ENCODE peak calls at places on chromosomes 2 and 18, in four cellular contexts. One of them, this sample, is unnamed.

GRCh38 chr18:47331641-47332040 is 80.2 kb upstream of the SKOR2 start:
- DNase-seq in H9: no peak
- DNase-seq in H1: no peak
- DNase-seq in IMR-90: no peak
- DNase-seq in this sample: no peak

GRCh38 chr2:103669579-103669978 is 907.7 kb downstream of the TMEM182 start:
- DNase-seq in H9: no peak
- DNase-seq in H1: no peak
- DNase-seq in IMR-90: no peak
- DNase-seq in this sample: no peak

GRCh38 chr2:240687741-240688562 is 3.7 kb upstream of the AQP12A start:
- DNase-seq in H9: peak; percentile 10
- DNase-seq in H1: peak; percentile 38
- DNase-seq in IMR-90: no peak
- DNase-seq in this sample: no peak

GRCh38 chr2:29367986-29368677 is 252.9 kb downstream of the CLIP4 start:
- DNase-seq in H9: no peak
- DNase-seq in H1: no peak
- DNase-seq in IMR-90: no peak
- DNase-seq in this sample: no peak

GRCh38 chr2:208713066-208713465 is 306.5 kb downstream of the PTH2R start:
- DNase-seq in H9: no peak
- DNase-seq in H1: no peak
- DNase-seq in IMR-90: no peak
- DNase-seq in this sample: no peak

GRCh38 chr2:84697895-84698294 is 181.6 kb downstream of the DNAH6 start:
- DNase-seq in H9: no peak
- DNase-seq in H1: no peak
- DNase-seq in IMR-90: no peak
- DNase-seq in this sample: no peak

GRCh38 chr2:18651842-18652774 is 62.7 kb upstream of the NT5C1B start:
- DNase-seq in H9: no peak
- DNase-seq in H1: no peak
- DNase-seq in IMR-90: peak; percentile 57
- DNase-seq in this sample: no peak

GRCh38 chr2:128312411-128312810 is 6.3 kb downstream of the HS6ST1 start:
- DNase-seq in H9: no peak
- DNase-seq in H1: no peak
- DNase-seq in IMR-90: no peak
- DNase-seq in this sample: no peak

GRCh38 chr2:231110551-231110950 is 14.3 kb downstream of the HTR2B start:
- DNase-seq in H9: no peak
- DNase-seq in H1: no peak
- DNase-seq in IMR-90: peak; percentile 60
- DNase-seq in this sample: no peak

GRCh38 chr2:195337597-195337996 is 319.4 kb upstream of the SLC39A10 start:
- DNase-seq in H9: no peak
- DNase-seq in H1: no peak
- DNase-seq in IMR-90: no peak
- DNase-seq in this sample: no peak

GRCh38 chr2:126403039-126403666 is 252.8 kb upstream of the GYPC start:
- DNase-seq in H9: no peak
- DNase-seq in H1: no peak
- DNase-seq in IMR-90: no peak
- DNase-seq in this sample: no peak

GRCh38 chr2:190119257-190119656 is 56.7 kb upstream of the MSTN start:
- DNase-seq in H9: peak; percentile 82
- DNase-seq in H1: peak; percentile 72
- DNase-seq in IMR-90: no peak
- DNase-seq in this sample: no peak

GRCh38 chr2:102664439-102665042 is 45.2 kb downstream of the SLC9A2 start:
- DNase-seq in H9: no peak
- DNase-seq in H1: no peak
- DNase-seq in IMR-90: peak; percentile 6
- DNase-seq in this sample: no peak

GRCh38 chr2:233802132-233802815 is 24.1 kb downstream of the MROH2A start:
- DNase-seq in H9: no peak
- DNase-seq in H1: peak; percentile 6
- DNase-seq in IMR-90: no peak
- DNase-seq in this sample: no peak

GRCh38 chr2:207502799-207503198 is 27.0 kb upstream of the CREB1 start:
- DNase-seq in H9: no peak
- DNase-seq in H1: no peak
- DNase-seq in IMR-90: no peak
- DNase-seq in this sample: no peak

GRCh38 chr18:21672868-21673267 is 31.7 kb downstream of the ABHD3 start:
- DNase-seq in H9: no peak
- DNase-seq in H1: no peak
- DNase-seq in IMR-90: peak; percentile 76
- DNase-seq in this sample: no peak

GRCh38 chr2:150046211-150046610 is 441.3 kb downstream of the RND3 start:
- DNase-seq in H9: no peak
- DNase-seq in H1: no peak
- DNase-seq in IMR-90: peak; percentile 52
- DNase-seq in this sample: no peak

GRCh38 chr2:48711343-48711742 is 44.2 kb downstream of the LHCGR start:
- DNase-seq in H9: no peak
- DNase-seq in H1: no peak
- DNase-seq in IMR-90: peak; percentile 41
- DNase-seq in this sample: no peak

GRCh38 chr2:170313636-170314348 is 135.8 kb downstream of the MYO3B start:
- DNase-seq in H9: no peak
- DNase-seq in H1: no peak
- DNase-seq in IMR-90: no peak
- DNase-seq in this sample: no peak

GRCh38 chr2:16747257-16747656 is 81.6 kb upstream of the CYRIA start:
- DNase-seq in H9: no peak
- DNase-seq in H1: no peak
- DNase-seq in IMR-90: no peak
- DNase-seq in this sample: no peak

GRCh38 chr2:158518083-158518482 is 61.3 kb downstream of the PKP4 start:
- DNase-seq in H9: no peak
- DNase-seq in H1: no peak
- DNase-seq in IMR-90: peak; percentile 37
- DNase-seq in this sample: no peak

GRCh38 chr2:196925768-196926561 is 542 bp downstream of the PGAP1 start:
- DNase-seq in H9: peak; percentile 51
- DNase-seq in H1: peak; percentile 64
- DNase-seq in IMR-90: peak; percentile 26
- DNase-seq in this sample: peak; percentile 36

GRCh38 chr2:229268626-229269025 is 2.5 kb downstream of the PID1 start:
- DNase-seq in H9: no peak
- DNase-seq in H1: no peak
- DNase-seq in IMR-90: peak; percentile 13
- DNase-seq in this sample: no peak

GRCh38 chr2:203354966-203355365 is 26.8 kb downstream of the ABI2 start:
- DNase-seq in H9: no peak
- DNase-seq in H1: no peak
- DNase-seq in IMR-90: no peak
- DNase-seq in this sample: no peak

GRCh38 chr2:11839916-11840315 is 93.5 kb downstream of the LPIN1 start:
- DNase-seq in H9: no peak
- DNase-seq in H1: no peak
- DNase-seq in IMR-90: peak; percentile 43
- DNase-seq in this sample: no peak

GRCh38 chr2:47744074-47744473 is 38.9 kb upstream of the MSH6 start:
- DNase-seq in H9: no peak
- DNase-seq in H1: no peak
- DNase-seq in IMR-90: no peak
- DNase-seq in this sample: no peak

GRCh38 chr2:36489296-36489695 is 108.7 kb downstream of the FEZ2 start:
- DNase-seq in H9: no peak
- DNase-seq in H1: no peak
- DNase-seq in IMR-90: peak; percentile 78
- DNase-seq in this sample: no peak

GRCh38 chr2:240450532-240451107 is 15.2 kb downstream of the GPC1 start:
- DNase-seq in H9: no peak
- DNase-seq in H1: no peak
- DNase-seq in IMR-90: no peak
- DNase-seq in this sample: no peak

GRCh38 chr2:851078-851477 is 99.6 kb upstream of the SNTG2 start:
- DNase-seq in H9: no peak
- DNase-seq in H1: peak; percentile 34
- DNase-seq in IMR-90: no peak
- DNase-seq in this sample: no peak

DNA sequence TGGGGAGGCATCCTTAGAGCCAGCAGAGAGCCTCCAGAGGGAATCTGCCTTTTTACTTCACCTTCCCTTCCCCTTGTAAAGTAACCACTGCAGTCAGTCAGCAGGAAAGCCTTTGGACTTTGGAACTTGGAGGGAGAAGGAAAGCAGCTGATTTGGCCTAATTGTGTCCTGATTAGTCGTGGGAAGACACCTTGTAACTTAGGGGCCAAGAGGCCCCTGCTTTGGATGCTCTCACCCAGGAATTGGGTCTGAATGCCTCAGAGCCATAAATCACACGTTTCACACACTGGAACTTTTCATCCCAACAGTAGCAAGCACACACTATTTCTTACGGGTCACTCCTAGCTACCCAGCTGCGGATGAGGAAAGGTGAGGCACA is 81.0 kb upstream of the PPM1B start:
- DNase-seq in H9: no peak
- DNase-seq in H1: peak; percentile 53
- DNase-seq in IMR-90: no peak
- DNase-seq in this sample: no peak
- H4K91ac ChIP-seq in H9: no peak overlapping the region
- H4K91ac ChIP-seq in H1: peak overlapping the region; percentile 38
- H4K91ac ChIP-seq in IMR-90: peak overlapping the region; percentile 9
- H4K91ac ChIP-seq in this sample: no peak overlapping the region

GRCh38 chr2:100235581-100235980 is 86.7 kb downstream of the LONRF2 start:
- DNase-seq in H9: no peak
- DNase-seq in H1: no peak
- DNase-seq in IMR-90: no peak
- DNase-seq in this sample: no peak
- H2BK15ac ChIP-seq in H9: no peak overlapping the region
- H2BK15ac ChIP-seq in H1: no peak overlapping the region
- H2BK15ac ChIP-seq in IMR-90: no peak overlapping the region
- H2BK15ac ChIP-seq in this sample: no peak overlapping the region

DNA sequence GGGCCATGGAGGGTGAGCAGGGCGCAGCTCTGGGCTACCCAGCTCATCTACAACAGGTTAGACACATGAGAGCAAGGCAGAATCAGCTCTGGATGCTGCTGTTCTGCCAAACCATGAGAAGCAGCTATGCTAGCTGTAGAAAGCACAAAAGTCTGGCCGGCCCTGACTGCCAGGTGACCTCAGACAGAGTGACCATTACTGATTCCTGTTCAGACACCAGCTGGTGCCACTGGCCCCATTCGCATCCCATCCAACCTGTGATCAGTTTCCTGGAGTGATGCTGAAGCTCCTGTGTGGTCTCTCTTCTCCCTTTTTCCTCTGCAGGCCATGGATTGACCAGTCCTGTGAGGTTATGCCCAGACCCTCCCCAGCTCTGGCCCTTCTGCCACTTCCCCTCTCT is 14.3 kb downstream of the RBMS1 start:
- DNase-seq in H9: no peak
- DNase-seq in H1: no peak
- DNase-seq in IMR-90: no peak
- DNase-seq in this sample: no peak
- H4K91ac ChIP-seq in H9: no peak overlapping the region
- H4K91ac ChIP-seq in H1: peak overlapping the region; percentile 19
- H4K91ac ChIP-seq in IMR-90: peak overlapping the region; percentile 32
- H4K91ac ChIP-seq in this sample: no peak overlapping the region

DNA sequence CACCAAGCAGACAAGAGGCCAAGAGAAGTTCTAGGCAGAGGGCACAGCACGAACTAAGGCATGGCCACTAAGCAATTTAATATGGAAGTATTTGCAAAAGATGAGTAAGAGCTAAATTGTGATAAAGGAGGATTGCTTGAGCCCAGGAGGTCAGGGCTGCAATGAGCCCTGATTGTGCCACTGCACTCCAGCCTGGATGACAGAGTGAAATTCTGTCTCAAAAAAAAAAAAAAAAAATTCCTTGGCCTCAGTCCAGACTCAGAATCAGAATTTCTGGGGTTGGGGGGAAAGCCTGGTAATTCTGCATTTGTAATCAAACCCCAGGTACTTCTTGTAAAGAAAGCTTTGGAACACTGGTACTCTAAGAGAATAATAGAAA is 46.8 kb upstream of the RTN4 start:
- DNase-seq in H9: no peak
- DNase-seq in H1: no peak
- DNase-seq in IMR-90: no peak
- DNase-seq in this sample: no peak
- H2BK15ac ChIP-seq in H9: no peak overlapping the region
- H2BK15ac ChIP-seq in H1: no peak overlapping the region
- H2BK15ac ChIP-seq in IMR-90: peak overlapping the region; percentile 89
- H2BK15ac ChIP-seq in this sample: no peak overlapping the region

GRCh38 chr18:80204142-80204541 is 43.2 kb downstream of the PARD6G start:
- DNase-seq in H9: no peak
- DNase-seq in H1: peak; percentile 13
- DNase-seq in IMR-90: no peak
- DNase-seq in this sample: no peak
- H4K91ac ChIP-seq in H9: no peak overlapping the region
- H4K91ac ChIP-seq in H1: no peak overlapping the region
- H4K91ac ChIP-seq in IMR-90: no peak overlapping the region
- H4K91ac ChIP-seq in this sample: no peak overlapping the region

This sample was measured in neuronal stem cell.